ENCODE peak calls at places on chromosome 3, in four cellular contexts. J is HepG2, R is H1, V is GM12878. M is an unnamed sample.

GRCh38 chr3:113271189-113271588 is 59.8 kb downstream of the BOC start:
- DNase-seq in J (no peak), R (no peak), V (no peak), M (no peak)

GRCh38 chr3:187186801-187187421 is 10.4 kb upstream of the RTP1 start:
- DNase-seq in J (peak; percentile 12), R (no peak), V (no peak), M (no peak)

GRCh38 chr3:185195652-185196051 is 42.8 kb upstream of the C3orf70 start:
- DNase-seq in J (no peak), R (no peak), V (no peak), M (no peak)

GRCh38 chr3:10224794-10225660 is 23.2 kb upstream of the TATDN2 start:
- DNase-seq in J (peak; percentile 99), R (peak; percentile 72), V (no peak), M (peak; percentile 66)

GRCh38 chr3:57079221-57079831 is 18.9 kb downstream of the SPATA12 start:
- DNase-seq in J (peak; percentile 28), R (no peak), V (no peak), M (peak; percentile 47)

GRCh38 chr3:196666001-196666867 is 26.7 kb downstream of the NRROS start:
- DNase-seq in J (peak; percentile 91), R (peak; percentile 74), V (no peak), M (peak; percentile 83)

GRCh38 chr3:196620228-196620627 is 19.3 kb upstream of the NRROS start:
- DNase-seq in J (no peak), R (no peak), V (no peak), M (no peak)

GRCh38 chr3:65425880-65426279 is 612.8 kb downstream of the MAGI1 start:
- DNase-seq in J (peak; percentile 18), R (no peak), V (no peak), M (no peak)

GRCh38 chr3:170003881-170004356 is 33.9 kb upstream of the GPR160 start:
- DNase-seq in J (peak; percentile 91), R (no peak), V (no peak), M (no peak)

GRCh38 chr3:33060609-33061337 is 36.2 kb downstream of the GLB1 start:
- DNase-seq in J (no peak), R (no peak), V (no peak), M (no peak)

GRCh38 chr3:66789584-66790237 is 208.4 kb upstream of the KBTBD8 start:
- DNase-seq in J (no peak), R (no peak), V (no peak), M (no peak)

DNA sequence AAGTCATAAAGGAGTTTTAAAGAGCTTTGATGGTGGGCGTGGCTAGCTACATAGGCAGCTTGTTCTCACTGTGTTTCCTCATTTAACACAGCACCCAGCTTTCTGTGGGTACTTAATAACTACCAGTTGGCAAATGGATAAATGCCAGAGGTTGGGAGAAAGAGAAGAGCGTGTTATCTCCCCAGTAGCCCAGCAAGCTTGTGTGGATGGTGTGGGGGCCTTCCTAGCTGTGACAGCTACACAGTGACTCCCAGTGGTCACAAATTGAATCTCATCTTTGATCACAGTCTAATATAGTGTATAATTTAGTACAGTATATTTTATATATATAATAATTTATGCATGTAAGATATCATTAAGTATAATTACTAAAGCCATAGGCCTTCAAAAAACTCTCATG is 984.1 kb downstream of the EPHA3 start:
- DNase-seq in J (peak; percentile 2), R (no peak), V (no peak), M (peak; percentile 28)
- TF ChIP-seq SUZ12 in J (no peak), R (no peak), V (no peak), M (no peak)

GRCh38 chr3:51896607-51897305 is 6.4 kb downstream of the IQCF1 start:
- DNase-seq in J (no peak), R (no peak), V (no peak), M (no peak)
- H3K4me3 ChIP-seq in J (no peak overlapping the region), R (no peak overlapping the region), V (no peak overlapping the region), M (no peak overlapping the region)

GRCh38 chr3:146165844-146166243 is 4.9 kb upstream of the PLOD2 start:
- DNase-seq in J (no peak), R (no peak), V (no peak), M (no peak)

GRCh38 chr3:146165370-146165769 is 4.4 kb upstream of the PLOD2 start:
- DNase-seq in J (no peak), R (no peak), V (no peak), M (no peak)

GRCh38 chr3:146164071-146164470 is 3.1 kb upstream of the PLOD2 start:
- DNase-seq in J (no peak), R (no peak), V (no peak), M (no peak)

GRCh38 chr3:146164506-146164905 is 3.5 kb upstream of the PLOD2 start:
- DNase-seq in J (no peak), R (no peak), V (no peak), M (no peak)

DNA sequence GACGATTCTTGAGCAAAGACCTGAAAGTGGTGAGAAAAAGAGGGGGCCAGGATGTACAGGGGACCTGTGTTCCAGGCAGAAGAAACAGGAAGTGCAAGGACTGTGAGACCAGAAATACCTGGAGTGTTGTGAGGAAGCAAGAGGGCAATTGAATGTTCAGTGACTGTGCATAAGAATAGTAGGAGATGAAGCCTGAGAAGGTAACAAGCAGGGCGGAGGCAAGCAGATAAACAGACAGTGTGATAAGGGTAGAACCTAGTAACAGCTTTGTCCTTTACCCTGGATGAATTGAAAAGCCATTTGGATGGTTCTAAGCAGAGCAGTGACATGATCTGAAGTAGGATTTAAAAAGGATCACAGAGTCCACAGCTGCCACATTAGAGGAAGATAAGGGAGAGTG is 4.0 kb upstream of the PLOD2 start:
- DNase-seq in J (no peak), R (no peak), V (no peak), M (no peak)
- H3K4me1 ChIP-seq in J (peaks cover 54% of the 10 kb centered on the region), R (peaks cover 2% of the 10 kb centered on the region), V (no peaks in the 10 kb centered on the region), M (peaks cover 2% of the 10 kb centered on the region)

DNA sequence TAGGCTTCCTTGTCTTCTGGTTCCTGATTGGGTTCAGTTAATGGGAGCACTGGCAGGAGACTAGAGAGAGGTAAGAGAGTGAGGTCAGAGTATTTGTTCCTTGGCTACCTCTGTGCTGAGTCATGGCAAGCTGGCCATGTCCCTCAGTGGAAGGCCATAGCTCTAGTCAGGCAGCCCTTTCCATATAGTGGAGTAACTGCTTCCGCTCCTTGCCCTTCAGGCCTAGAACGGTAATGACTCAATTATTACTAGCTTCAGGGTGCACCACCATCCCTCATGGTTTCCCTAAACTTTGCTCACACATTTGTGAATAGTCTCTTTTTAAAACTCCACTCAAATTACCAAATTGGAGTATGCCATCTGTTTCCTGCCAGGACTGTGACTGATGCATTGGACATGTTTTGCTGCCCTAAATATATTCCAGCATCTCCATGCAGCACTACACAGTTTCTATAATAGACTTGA is 10.5 kb upstream of the ANO10 start:
- DNase-seq in J (no peak), R (no peak), V (no peak), M (no peak)
- TF ChIP-seq SUZ12 in J (no peak), R (no peak), V (no peak), M (no peak)

GRCh38 chr3:102447272-102447671 is 12.5 kb downstream of the ZPLD1 start:
- DNase-seq in J (no peak), R (no peak), V (no peak), M (no peak)
- H3K4me3 ChIP-seq in J (no peak overlapping the region), R (no peak overlapping the region), V (no peak overlapping the region), M (no peak overlapping the region)

DNA sequence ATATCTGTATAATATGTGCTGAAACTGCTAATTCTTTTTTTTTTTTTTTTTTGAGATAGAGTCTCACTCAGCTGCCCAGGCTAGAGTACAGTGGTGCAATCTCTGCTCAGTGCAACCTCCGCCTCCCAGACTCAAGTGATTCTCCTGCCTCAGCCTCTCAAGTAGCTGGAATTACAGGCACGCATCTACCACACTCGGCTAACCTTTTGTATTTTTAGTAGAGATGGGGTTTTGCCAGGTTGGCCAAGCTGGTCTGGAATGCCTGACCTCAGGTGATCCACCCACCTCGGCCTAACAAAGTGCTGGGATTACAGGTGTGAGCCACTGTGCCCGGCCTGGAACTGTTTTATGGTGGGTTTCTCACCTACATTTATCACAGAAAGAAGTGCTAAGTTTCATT is 307.8 kb upstream of the STT3B start:
- DNase-seq in J (no peak), R (no peak), V (no peak), M (no peak)
- H3K4me1 ChIP-seq in J (no peaks in the 10 kb centered on the region), R (no peaks in the 10 kb centered on the region), V (peaks cover 31% of the 10 kb centered on the region), M (peaks cover 4% of the 10 kb centered on the region)

GRCh38 chr3:28118087-28118486 is 123.3 kb upstream of the CMC1 start:
- DNase-seq in J (no peak), R (no peak), V (no peak), M (peak; percentile 55)
- TF ChIP-seq SUZ12 in J (no peak), R (no peak), V (no peak), M (no peak)

GRCh38 chr3:194104041-194104751 is 31.8 kb upstream of the HES1 start:
- DNase-seq in J (no peak), R (no peak), V (no peak), M (no peak)
- H3K4me3 ChIP-seq in J (no peak overlapping the region), R (no peak overlapping the region), V (no peak overlapping the region), M (no peak overlapping the region)

GRCh38 chr3:16908408-16908807 is 23.7 kb downstream of the PLCL2 start:
- DNase-seq in J (no peak), R (no peak), V (no peak), M (no peak)

GRCh38 chr3:16908006-16908405 is 23.3 kb downstream of the PLCL2 start:
- DNase-seq in J (no peak), R (no peak), V (no peak), M (no peak)

GRCh38 chr3:16906679-16907078 is 21.9 kb downstream of the PLCL2 start:
- DNase-seq in J (no peak), R (no peak), V (no peak), M (no peak)

GRCh38 chr3:16907245-16907644 is 22.5 kb downstream of the PLCL2 start:
- DNase-seq in J (no peak), R (no peak), V (no peak), M (no peak)

GRCh38 chr3:16905704-16906103 is 20.9 kb downstream of the PLCL2 start:
- DNase-seq in J (no peak), R (no peak), V (no peak), M (no peak)
- H3K4me1 ChIP-seq in J (no peaks in the 10 kb centered on the region), R (peaks cover 3% of the 10 kb centered on the region), V (peaks cover 46% of the 10 kb centered on the region), M (no peaks in the 10 kb centered on the region)

DNA sequence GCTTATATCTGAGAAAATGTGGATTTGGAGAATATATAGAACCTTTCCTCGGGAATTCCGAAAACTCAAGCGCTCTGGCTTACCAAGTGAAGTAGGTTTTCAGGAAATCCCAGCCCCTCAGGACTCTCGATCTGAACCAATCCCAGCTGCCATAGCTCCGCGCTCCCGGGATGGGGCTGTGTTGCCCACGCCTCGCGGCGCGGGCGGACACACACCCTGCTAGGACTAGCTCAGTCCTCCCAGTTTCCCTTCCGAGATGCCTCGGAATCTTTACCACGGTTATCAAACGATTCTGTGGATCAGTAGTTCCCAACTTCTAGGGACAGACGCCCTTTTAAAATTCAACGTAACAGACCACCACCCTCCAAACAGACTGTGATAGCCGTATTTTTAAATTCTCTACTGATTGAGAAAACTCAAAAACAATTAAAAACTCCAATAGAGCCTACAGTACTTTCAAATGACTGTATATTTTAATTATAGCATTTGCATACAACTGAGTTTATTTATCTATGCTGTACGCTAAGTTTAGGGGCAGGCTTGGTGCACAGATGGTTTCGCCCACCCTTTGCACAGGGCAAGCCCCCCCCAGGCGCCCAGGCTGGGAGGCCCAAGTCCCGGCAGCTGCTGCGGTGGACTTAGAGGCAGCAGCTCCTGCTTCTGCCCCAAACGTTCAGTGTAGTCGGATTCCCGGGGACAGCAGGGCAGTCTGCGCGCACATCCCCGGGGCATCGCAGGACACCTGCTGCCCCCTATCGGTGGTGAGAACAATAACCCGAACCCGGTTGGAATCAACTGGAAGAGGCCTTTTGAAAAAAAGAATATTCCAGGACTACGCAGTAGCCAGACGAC is 52.3 kb downstream of the CCDC54 start:
- DNase-seq in J (peak; percentile 56), R (peak; percentile 81), V (no peak), M (peak; percentile 88)
- TF ChIP-seq SUZ12 in J (no peak), R (no peak), V (no peak), M (no peak)